ENCODE peak calls at places on chromosomes 6 and 20, in seven cellular contexts. H is Caco-2, L is AG10803, J is caudate nucleus, V is retina, B is left lung, Y is LHCN-M2. W is an unnamed sample.

GRCh38 chr20:51732454-51732791 is 35.8 kb downstream of the ATP9A start:
- DNase-seq in V (no peak), L (peak; percentile 54), J (no peak), Y (peak; percentile 13), B (no peak), H (no peak), W (no peak)

GRCh38 chr20:57323034-57323433 is 6.6 kb upstream of the SPO11 start:
- DNase-seq in L (peak; percentile 48), B (no peak), H (no peak), V (peak; percentile 49), J (no peak), Y (peak; percentile 8), W (peak; percentile 33)

GRCh38 chr6:113936093-113936934 is 34.6 kb downstream of the HDAC2 start:
- DNase-seq in H (no peak), V (peak; percentile 60), J (no peak), Y (peak; percentile 68), B (no peak), L (peak; percentile 70), W (peak; percentile 81)

GRCh38 chr6:122400121-122400450 is 634 bp downstream of the HSF2 start:
- DNase-seq in V (no peak), Y (no peak), L (peak; percentile 8), J (no peak), B (no peak), H (no peak), W (peak; percentile 30)

GRCh38 chr6:30885999-30886896 is 1.9 kb downstream of the DDR1 start:
- DNase-seq in B (peak; percentile 53), L (peak; percentile 75), H (peak; percentile 80), Y (peak; percentile 90), J (peak; percentile 44), V (peak; percentile 93), W (peak; percentile 92)

GRCh38 chr6:137589067-137589848 is 95.1 kb upstream of the OLIG3 start:
- DNase-seq in B (no peak), Y (peak; percentile 54), V (no peak), H (peak; percentile 64), J (no peak), L (peak; percentile 16), W (peak; percentile 65)

GRCh38 chr6:87393026-87393622 is 14.6 kb upstream of the CFAP206 start:
- DNase-seq in B (no peak), L (peak; percentile 76), Y (peak; percentile 49), J (peak; percentile 5), V (peak; percentile 63), H (no peak), W (peak; percentile 16)

GRCh38 chr20:22523499-22524392 is 60.6 kb downstream of the FOXA2 start:
- DNase-seq in B (no peak), Y (no peak), V (no peak), L (no peak), J (no peak), H (peak; percentile 92), W (no peak)

GRCh38 chr6:92122746-92123145 is 1296.6 kb downstream of the EPHA7 start:
- DNase-seq in H (no peak), J (no peak), Y (peak; percentile 41), B (no peak), L (no peak), V (no peak), W (no peak)

GRCh38 chr6:53496797-53497196 is 48.1 kb downstream of the GCLC start:
- DNase-seq in Y (peak; percentile 63), J (peak; percentile 8), H (no peak), V (no peak), B (no peak), L (peak; percentile 86), W (no peak)

GRCh38 chr20:60341062-60341461 is 382.8 kb downstream of the CDH26 start:
- DNase-seq in L (no peak), Y (no peak), J (no peak), V (no peak), H (no peak), B (no peak), W (no peak)

GRCh38 chr6:151804585-151805285 is 2.7 kb upstream of the ESR1 start:
- DNase-seq in Y (peak; percentile 16), V (no peak), B (no peak), H (no peak), L (no peak), J (no peak), W (no peak)

GRCh38 chr6:157841211-157841840 is 18.3 kb downstream of the SNX9 start:
- DNase-seq in Y (no peak), B (no peak), J (no peak), L (no peak), V (no peak), H (no peak), W (no peak)

GRCh38 chr6:55543633-55544309 is 35.2 kb downstream of the HMGCLL1 start:
- DNase-seq in Y (no peak), V (no peak), B (no peak), L (no peak), J (no peak), H (no peak), W (no peak)

GRCh38 chr6:159074866-159075265 is 30.1 kb upstream of the TAGAP start:
- DNase-seq in L (no peak), V (no peak), B (no peak), J (no peak), H (no peak), Y (no peak), W (no peak)

GRCh38 chr6:134519456-134519855 is 201.5 kb upstream of the SGK1 start:
- DNase-seq in H (no peak), B (peak; percentile 66), J (no peak), Y (no peak), V (no peak), L (no peak), W (no peak)

GRCh38 chr6:106076139-106076538 is 10.0 kb upstream of the PRDM1 start:
- DNase-seq in B (no peak), Y (no peak), L (no peak), H (no peak), J (no peak), V (no peak), W (no peak)

GRCh38 chr6:1027109-1027794 is 284.6 kb upstream of the FOXQ1 start:
- DNase-seq in L (peak; percentile 75), H (no peak), J (no peak), V (no peak), Y (peak; percentile 17), B (no peak), W (no peak)

GRCh38 chr20:22689246-22689645 is 104.9 kb upstream of the FOXA2 start:
- DNase-seq in J (no peak), L (no peak), V (no peak), B (no peak), H (no peak), Y (no peak), W (no peak)

GRCh38 chr6:108127826-108128225 is 38.0 kb upstream of the NR2E1 start:
- DNase-seq in B (no peak), H (no peak), L (no peak), V (no peak), Y (peak; percentile 65), J (no peak), W (no peak)

GRCh38 chr6:45538636-45539035 is 160.9 kb upstream of the SUPT3H start:
- DNase-seq in B (peak; percentile 44), H (no peak), V (no peak), Y (no peak), L (peak; percentile 66), J (no peak), W (peak; percentile 67)

GRCh38 chr6:42450314-42451145 is 1.2 kb downstream of the TRERF1 start:
- DNase-seq in J (no peak), B (peak; percentile 41), H (no peak), Y (no peak), L (no peak), V (peak; percentile 61), W (no peak)

GRCh38 chr6:25085761-25086160 is 150.0 kb upstream of the RIPOR2 start:
- DNase-seq in H (no peak), B (no peak), J (no peak), L (no peak), V (no peak), Y (no peak), W (no peak)

GRCh38 chr6:10511477-10511876 is 9.7 kb upstream of the GCNT2 start:
- DNase-seq in H (no peak), V (no peak), B (no peak), L (peak; percentile 8), J (no peak), Y (peak; percentile 47), W (peak; percentile 65)

GRCh38 chr20:40073535-40074111 is 615.4 kb downstream of the MAFB start:
- DNase-seq in V (no peak), J (no peak), B (no peak), Y (no peak), H (no peak), L (no peak), W (peak; percentile 95)

GRCh38 chr6:37493047-37493995 is 6.4 kb downstream of the CCDC167 start:
- DNase-seq in L (no peak), V (no peak), H (no peak), J (no peak), B (no peak), Y (no peak), W (no peak)

GRCh38 chr20:53883098-53883762 is 187.2 kb downstream of the BCAS1 start:
- DNase-seq in Y (peak; percentile 92), V (no peak), B (no peak), H (no peak), J (no peak), L (peak; percentile 80), W (peak; percentile 33)

GRCh38 chr20:50512323-50512722 is 2.1 kb downstream of the PTPN1 start:
- DNase-seq in V (no peak), B (no peak), L (no peak), Y (no peak), J (no peak), H (no peak), W (no peak)

GRCh38 chr6:79570129-79570801 is 33.0 kb upstream of the LCA5 start:
- DNase-seq in B (no peak), H (peak; percentile 94), L (peak; percentile 22), J (no peak), V (peak; percentile 44), Y (peak; percentile 91), W (peak; percentile 56)

GRCh38 chr20:57928181-57928967 is 218.6 kb upstream of the PMEPA1 start:
- DNase-seq in B (no peak), H (no peak), Y (peak; percentile 90), V (no peak), J (no peak), L (peak; percentile 80), W (peak; percentile 76)